ENCODE peak calls at places on chromosomes 11 and 22, in ten cellular contexts. One of them, this sample, is unnamed. For H3K4me1, the result is how much of the 10 kb centered on the place peaks cover.

GRCh38 chr22:46994983-46995382 is 232.5 kb downstream of the TBC1D22A start:
- DNase-seq in cardiac muscle cell: no peak
- DNase-seq in body of pancreas: no peak
- DNase-seq in Panc1: no peak
- DNase-seq in esophagus squamous epithelium: no peak
- DNase-seq in ascending aorta: no peak
- DNase-seq in aorta: no peak
- DNase-seq in endodermal cell: no peak
- DNase-seq in neuronal stem cell: no peak
- DNase-seq in pancreas: no peak
- DNase-seq in this sample: no peak

GRCh38 chr11:67389477-67389876 is 2.3 kb upstream of the RAD9A start:
- DNase-seq in cardiac muscle cell: no peak
- DNase-seq in endodermal cell: peak
- DNase-seq in pancreas: peak
- DNase-seq in body of pancreas: peak
- DNase-seq in esophagus squamous epithelium: no peak
- DNase-seq in Panc1: peak
- DNase-seq in aorta: no peak
- DNase-seq in ascending aorta: no peak
- DNase-seq in neuronal stem cell: no peak
- DNase-seq in this sample: peak

GRCh38 chr22:44591146-44591790 is 93.2 kb upstream of the RTL6 start:
- DNase-seq in body of pancreas: no peak
- DNase-seq in endodermal cell: no peak
- DNase-seq in neuronal stem cell: no peak
- DNase-seq in aorta: no peak
- DNase-seq in cardiac muscle cell: no peak
- DNase-seq in Panc1: no peak
- DNase-seq in ascending aorta: no peak
- DNase-seq in esophagus squamous epithelium: no peak
- DNase-seq in pancreas: no peak
- DNase-seq in this sample: no peak

GRCh38 chr11:130571519-130571918 is 123.1 kb downstream of the ADAMTS15 start:
- DNase-seq in aorta: no peak
- DNase-seq in esophagus squamous epithelium: no peak
- DNase-seq in ascending aorta: no peak
- DNase-seq in endodermal cell: no peak
- DNase-seq in Panc1: no peak
- DNase-seq in pancreas: no peak
- DNase-seq in body of pancreas: no peak
- DNase-seq in neuronal stem cell: no peak
- DNase-seq in cardiac muscle cell: no peak
- DNase-seq in this sample: no peak

GRCh38 chr11:61855939-61856730 is 28.0 kb downstream of the FADS2 start:
- DNase-seq in Panc1: no peak
- DNase-seq in pancreas: no peak
- DNase-seq in cardiac muscle cell: no peak
- DNase-seq in body of pancreas: no peak
- DNase-seq in esophagus squamous epithelium: no peak
- DNase-seq in aorta: no peak
- DNase-seq in ascending aorta: no peak
- DNase-seq in neuronal stem cell: no peak
- DNase-seq in endodermal cell: no peak
- DNase-seq in this sample: no peak

GRCh38 chr11:60251485-60252207 is 8.7 kb upstream of the MS4A4E start:
- DNase-seq in Panc1: peak
- DNase-seq in neuronal stem cell: peak
- DNase-seq in ascending aorta: no peak
- DNase-seq in body of pancreas: peak
- DNase-seq in aorta: no peak
- DNase-seq in cardiac muscle cell: peak
- DNase-seq in pancreas: peak
- DNase-seq in endodermal cell: peak
- DNase-seq in esophagus squamous epithelium: no peak
- DNase-seq in this sample: no peak

GRCh38 chr11:121636341-121637176 is 183.8 kb upstream of the SORL1-AS1 start:
- DNase-seq in pancreas: no peak
- DNase-seq in esophagus squamous epithelium: no peak
- DNase-seq in ascending aorta: no peak
- DNase-seq in body of pancreas: no peak
- DNase-seq in neuronal stem cell: no peak
- DNase-seq in endodermal cell: peak
- DNase-seq in aorta: no peak
- DNase-seq in cardiac muscle cell: no peak
- DNase-seq in Panc1: no peak
- DNase-seq in this sample: no peak

GRCh38 chr11:47869548-47870393 is 21.6 kb upstream of the NUP160 start:
- DNase-seq in neuronal stem cell: no peak
- DNase-seq in endodermal cell: no peak
- DNase-seq in aorta: no peak
- DNase-seq in ascending aorta: no peak
- DNase-seq in body of pancreas: no peak
- DNase-seq in cardiac muscle cell: no peak
- DNase-seq in pancreas: no peak
- DNase-seq in Panc1: no peak
- DNase-seq in esophagus squamous epithelium: no peak
- DNase-seq in this sample: no peak

GRCh38 chr22:40329466-40329865 is 16.8 kb upstream of the ADSL start:
- DNase-seq in Panc1: no peak
- DNase-seq in ascending aorta: no peak
- DNase-seq in pancreas: no peak
- DNase-seq in endodermal cell: no peak
- DNase-seq in body of pancreas: no peak
- DNase-seq in cardiac muscle cell: no peak
- DNase-seq in esophagus squamous epithelium: no peak
- DNase-seq in aorta: no peak
- DNase-seq in neuronal stem cell: no peak
- DNase-seq in this sample: no peak

GRCh38 chr22:40329021-40329456 is 17.3 kb upstream of the ADSL start:
- DNase-seq in ascending aorta: no peak
- DNase-seq in body of pancreas: no peak
- DNase-seq in cardiac muscle cell: no peak
- DNase-seq in endodermal cell: no peak
- DNase-seq in esophagus squamous epithelium: no peak
- DNase-seq in pancreas: no peak
- DNase-seq in neuronal stem cell: no peak
- DNase-seq in aorta: no peak
- DNase-seq in Panc1: no peak
- DNase-seq in this sample: no peak

GRCh38 chr22:40328551-40328950 is 17.7 kb upstream of the ADSL start:
- DNase-seq in body of pancreas: no peak
- DNase-seq in neuronal stem cell: no peak
- DNase-seq in Panc1: no peak
- DNase-seq in pancreas: no peak
- DNase-seq in cardiac muscle cell: no peak
- DNase-seq in aorta: no peak
- DNase-seq in esophagus squamous epithelium: no peak
- DNase-seq in endodermal cell: no peak
- DNase-seq in ascending aorta: no peak
- DNase-seq in this sample: no peak

GRCh38 chr22:40325315-40325714 is 21.0 kb upstream of the ADSL start:
- DNase-seq in pancreas: no peak
- DNase-seq in Panc1: no peak
- DNase-seq in cardiac muscle cell: no peak
- DNase-seq in esophagus squamous epithelium: no peak
- DNase-seq in neuronal stem cell: no peak
- DNase-seq in endodermal cell: peak
- DNase-seq in aorta: no peak
- DNase-seq in ascending aorta: no peak
- DNase-seq in body of pancreas: no peak
- DNase-seq in this sample: no peak

DNA sequence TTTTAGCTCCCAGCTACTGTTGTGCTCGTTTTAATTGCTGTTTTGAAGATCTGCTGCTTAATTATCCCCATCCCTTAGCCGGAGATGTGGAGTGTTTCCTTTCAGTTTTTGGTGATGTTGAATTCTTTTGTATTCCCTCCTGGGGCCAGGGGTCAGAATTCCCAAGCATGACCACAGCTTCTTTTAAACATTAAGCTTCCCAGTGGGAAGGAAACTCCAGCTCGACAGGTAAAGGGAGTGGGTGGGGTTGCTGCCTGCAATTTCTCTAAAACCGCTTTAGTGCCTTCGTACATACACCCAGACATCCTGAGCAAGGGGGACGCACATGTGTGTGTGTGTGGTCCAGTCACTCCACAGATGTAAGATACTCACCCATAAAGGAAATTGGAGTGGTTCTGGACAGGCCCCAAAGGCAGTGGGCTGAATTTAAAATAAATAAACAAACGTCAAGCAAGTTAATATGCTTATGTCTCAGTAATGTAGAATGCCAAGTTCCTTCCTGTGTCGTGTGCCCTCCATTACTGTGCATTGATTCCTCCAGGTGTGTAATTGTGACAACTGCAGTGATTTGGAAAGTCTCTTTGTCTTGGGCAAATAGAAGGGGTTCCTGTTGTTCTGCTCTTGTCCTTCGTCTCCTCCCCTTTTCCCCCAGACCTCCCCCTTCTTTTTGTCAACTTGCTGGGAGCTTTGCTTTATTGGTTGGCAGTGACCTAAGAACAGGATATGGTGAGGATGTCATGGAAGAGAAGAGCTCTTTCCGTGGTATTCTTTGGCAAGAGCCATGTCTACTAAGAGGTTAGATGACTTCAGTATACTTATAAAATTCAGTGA is 19.2 kb upstream of the ADSL start:
- DNase-seq in esophagus squamous epithelium: no peak
- DNase-seq in aorta: no peak
- DNase-seq in endodermal cell: peak
- DNase-seq in body of pancreas: no peak
- DNase-seq in pancreas: no peak
- DNase-seq in neuronal stem cell: peak
- DNase-seq in cardiac muscle cell: peak
- DNase-seq in ascending aorta: peak
- DNase-seq in Panc1: no peak
- DNase-seq in this sample: no peak
- H3K4me1 ChIP-seq in esophagus squamous epithelium: under half
- H3K4me1 ChIP-seq in aorta: under half
- H3K4me1 ChIP-seq in endodermal cell: under half
- H3K4me1 ChIP-seq in body of pancreas: under half
- H3K4me1 ChIP-seq in pancreas: under half
- H3K4me1 ChIP-seq in neuronal stem cell: under half
- H3K4me1 ChIP-seq in cardiac muscle cell: under half
- H3K4me1 ChIP-seq in ascending aorta: under half
- H3K4me1 ChIP-seq in Panc1: under half
- H3K4me1 ChIP-seq in this sample: under half

GRCh38 chr22:30186535-30186934 is 60.0 kb downstream of the LIF start:
- DNase-seq in endodermal cell: no peak
- DNase-seq in cardiac muscle cell: peak
- DNase-seq in aorta: no peak
- DNase-seq in pancreas: no peak
- DNase-seq in Panc1: no peak
- DNase-seq in body of pancreas: no peak
- DNase-seq in neuronal stem cell: no peak
- DNase-seq in ascending aorta: no peak
- DNase-seq in esophagus squamous epithelium: no peak
- DNase-seq in this sample: no peak
- H3K27ac ChIP-seq in endodermal cell: no peak
- H3K27ac ChIP-seq in cardiac muscle cell: no peak
- H3K27ac ChIP-seq in aorta: no peak
- H3K27ac ChIP-seq in pancreas: peak
- H3K27ac ChIP-seq in Panc1: peak
- H3K27ac ChIP-seq in body of pancreas: no peak
- H3K27ac ChIP-seq in neuronal stem cell: no peak
- H3K27ac ChIP-seq in ascending aorta: no peak
- H3K27ac ChIP-seq in esophagus squamous epithelium: no peak
- H3K27ac ChIP-seq in this sample: no peak

GRCh38 chr11:120335928-120336640 is at the start of gene ARHGEF12:
- DNase-seq in aorta: peak
- DNase-seq in esophagus squamous epithelium: peak
- DNase-seq in pancreas: peak
- DNase-seq in body of pancreas: peak
- DNase-seq in cardiac muscle cell: peak
- DNase-seq in endodermal cell: peak
- DNase-seq in Panc1: no peak
- DNase-seq in neuronal stem cell: peak
- DNase-seq in ascending aorta: peak
- DNase-seq in this sample: peak

GRCh38 chr11:120334894-120335462 is 1.2 kb upstream of the ARHGEF12 start:
- DNase-seq in aorta: no peak
- DNase-seq in endodermal cell: peak
- DNase-seq in esophagus squamous epithelium: no peak
- DNase-seq in body of pancreas: peak
- DNase-seq in cardiac muscle cell: peak
- DNase-seq in neuronal stem cell: peak
- DNase-seq in ascending aorta: peak
- DNase-seq in pancreas: peak
- DNase-seq in Panc1: no peak
- DNase-seq in this sample: no peak

GRCh38 chr11:120336641-120337132 is 474 bp downstream of the ARHGEF12 start:
- DNase-seq in pancreas: peak
- DNase-seq in cardiac muscle cell: no peak
- DNase-seq in ascending aorta: no peak
- DNase-seq in esophagus squamous epithelium: no peak
- DNase-seq in aorta: peak
- DNase-seq in endodermal cell: peak
- DNase-seq in Panc1: no peak
- DNase-seq in neuronal stem cell: no peak
- DNase-seq in body of pancreas: no peak
- DNase-seq in this sample: peak

GRCh38 chr11:120334332-120334731 is 1.9 kb upstream of the ARHGEF12 start:
- DNase-seq in cardiac muscle cell: no peak
- DNase-seq in ascending aorta: no peak
- DNase-seq in esophagus squamous epithelium: no peak
- DNase-seq in neuronal stem cell: no peak
- DNase-seq in pancreas: no peak
- DNase-seq in endodermal cell: no peak
- DNase-seq in Panc1: no peak
- DNase-seq in aorta: no peak
- DNase-seq in body of pancreas: no peak
- DNase-seq in this sample: no peak

DNA sequence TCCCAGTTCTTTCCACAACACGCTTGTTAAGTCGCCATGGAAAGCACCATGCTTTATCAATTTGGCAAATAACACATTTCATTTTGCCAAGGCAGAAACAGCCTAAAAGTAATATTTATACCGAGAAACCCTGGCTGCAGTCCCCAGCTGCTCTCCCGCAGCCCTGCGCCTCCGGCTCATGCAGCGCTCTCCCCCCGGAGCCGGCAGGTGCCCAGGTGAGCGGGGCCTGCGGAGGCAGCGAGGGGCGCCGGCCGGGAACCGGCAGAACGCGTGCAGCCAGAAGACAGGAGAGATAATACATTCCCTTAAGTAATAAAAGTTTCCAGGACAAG is 651 bp upstream of the ARHGEF12 start:
- DNase-seq in Panc1: no peak
- DNase-seq in ascending aorta: no peak
- DNase-seq in body of pancreas: peak
- DNase-seq in neuronal stem cell: no peak
- DNase-seq in cardiac muscle cell: peak
- DNase-seq in pancreas: no peak
- DNase-seq in endodermal cell: no peak
- DNase-seq in esophagus squamous epithelium: no peak
- DNase-seq in aorta: no peak
- DNase-seq in this sample: no peak
- H3K4me1 ChIP-seq in Panc1: half or more
- H3K4me1 ChIP-seq in ascending aorta: under half
- H3K4me1 ChIP-seq in body of pancreas: half or more
- H3K4me1 ChIP-seq in neuronal stem cell: under half
- H3K4me1 ChIP-seq in cardiac muscle cell: under half
- H3K4me1 ChIP-seq in pancreas: under half
- H3K4me1 ChIP-seq in endodermal cell: under half
- H3K4me1 ChIP-seq in esophagus squamous epithelium: half or more
- H3K4me1 ChIP-seq in aorta: under half
- H3K4me1 ChIP-seq in this sample: half or more

GRCh38 chr22:31154975-31155374 is 5.0 kb upstream of the RNF185 start:
- DNase-seq in body of pancreas: no peak
- DNase-seq in aorta: no peak
- DNase-seq in pancreas: no peak
- DNase-seq in neuronal stem cell: no peak
- DNase-seq in Panc1: no peak
- DNase-seq in esophagus squamous epithelium: no peak
- DNase-seq in ascending aorta: no peak
- DNase-seq in cardiac muscle cell: no peak
- DNase-seq in endodermal cell: no peak
- DNase-seq in this sample: no peak

GRCh38 chr22:31161386-31161785 is 1.4 kb downstream of the RNF185 start:
- DNase-seq in pancreas: no peak
- DNase-seq in Panc1: no peak
- DNase-seq in body of pancreas: no peak
- DNase-seq in cardiac muscle cell: no peak
- DNase-seq in neuronal stem cell: no peak
- DNase-seq in endodermal cell: no peak
- DNase-seq in esophagus squamous epithelium: no peak
- DNase-seq in aorta: no peak
- DNase-seq in ascending aorta: no peak
- DNase-seq in this sample: no peak

GRCh38 chr22:31155425-31155824 is 4.6 kb upstream of the RNF185 start:
- DNase-seq in body of pancreas: no peak
- DNase-seq in esophagus squamous epithelium: no peak
- DNase-seq in Panc1: no peak
- DNase-seq in ascending aorta: no peak
- DNase-seq in neuronal stem cell: no peak
- DNase-seq in endodermal cell: no peak
- DNase-seq in aorta: no peak
- DNase-seq in pancreas: no peak
- DNase-seq in cardiac muscle cell: peak
- DNase-seq in this sample: no peak

GRCh38 chr22:31162015-31162765 is 2.2 kb downstream of the RNF185 start:
- DNase-seq in body of pancreas: peak
- DNase-seq in Panc1: no peak
- DNase-seq in aorta: no peak
- DNase-seq in pancreas: no peak
- DNase-seq in neuronal stem cell: no peak
- DNase-seq in ascending aorta: no peak
- DNase-seq in cardiac muscle cell: no peak
- DNase-seq in endodermal cell: no peak
- DNase-seq in esophagus squamous epithelium: no peak
- DNase-seq in this sample: no peak

GRCh38 chr22:31160328-31160978 is 471 bp downstream of the RNF185 start:
- DNase-seq in endodermal cell: no peak
- DNase-seq in pancreas: no peak
- DNase-seq in Panc1: no peak
- DNase-seq in esophagus squamous epithelium: no peak
- DNase-seq in aorta: no peak
- DNase-seq in body of pancreas: peak
- DNase-seq in neuronal stem cell: no peak
- DNase-seq in cardiac muscle cell: peak
- DNase-seq in ascending aorta: no peak
- DNase-seq in this sample: no peak
- H3K27ac ChIP-seq in endodermal cell: no peak
- H3K27ac ChIP-seq in pancreas: peak
- H3K27ac ChIP-seq in Panc1: peak
- H3K27ac ChIP-seq in esophagus squamous epithelium: peak
- H3K27ac ChIP-seq in aorta: no peak
- H3K27ac ChIP-seq in body of pancreas: peak
- H3K27ac ChIP-seq in neuronal stem cell: no peak
- H3K27ac ChIP-seq in cardiac muscle cell: peak
- H3K27ac ChIP-seq in ascending aorta: peak
- H3K27ac ChIP-seq in this sample: peak

This sample was measured in left ventricle myocardium inferior.